ENCODE peak calls at places on chromosomes 4 and X, in seven cellular contexts. J is brain microvascular endothelial cell, L is lung, S is heart left ventricle, E is uterus, U is lower lobe of right lung, N is aorta. A is an unnamed sample.

GRCh38 chr4:182644326-182645050 is 272.7 kb downstream of the DCTD start:
- DNase-seq in J (peak; percentile 61), L (no peak), S (no peak), E (no peak), U (no peak), N (no peak), A (no peak)

GRCh38 chrX:58025979-58026378 is 115.7 kb upstream of the ZXDA start:
- DNase-seq in J (peak; percentile 14), L (no peak), S (no peak), E (no peak), U (no peak), N (no peak), A (no peak)

GRCh38 chr4:87985097-87985886 is 9.8 kb downstream of the SPP1 start:
- DNase-seq in J (peak; percentile 40), L (peak; percentile 43), S (peak; percentile 68), E (peak; percentile 40), U (peak; percentile 57), N (peak; percentile 71), A (peak; percentile 10)

GRCh38 chr4:127525585-127525984 is 107.2 kb upstream of the INTU start:
- DNase-seq in J (no peak), L (no peak), S (no peak), E (no peak), U (no peak), N (no peak), A (no peak)

GRCh38 chr4:127196656-127197352 is 436.0 kb upstream of the INTU start:
- DNase-seq in J (no peak), L (no peak), S (peak; percentile 40), E (no peak), U (no peak), N (no peak), A (no peak)

GRCh38 chr4:185167205-185167604 is 24.1 kb downstream of the SLC25A4 start:
- DNase-seq in J (peak; percentile 31), L (no peak), S (no peak), E (no peak), U (no peak), N (no peak), A (no peak)

GRCh38 chr4:76665721-76666120 is 230.7 kb downstream of the SHROOM3 start:
- DNase-seq in J (no peak), L (no peak), S (no peak), E (no peak), U (no peak), N (no peak), A (no peak)

GRCh38 chr4:94304365-94304971 is 38.2 kb downstream of the HPGDS start:
- DNase-seq in J (peak; percentile 47), L (no peak), S (no peak), E (no peak), U (no peak), N (no peak), A (no peak)

GRCh38 chrX:121479406-121479805 is 432.0 kb downstream of the GLUD2 start:
- DNase-seq in J (peak; percentile 0), L (no peak), S (no peak), E (no peak), U (no peak), N (no peak), A (no peak)

GRCh38 chr4:151785484-151786157 is 24.8 kb upstream of the GATB start:
- DNase-seq in J (no peak), L (no peak), S (no peak), E (no peak), U (no peak), N (no peak), A (no peak)
- H3K27ac ChIP-seq in J (no peak overlapping the region), L (no peak overlapping the region), S (no peak overlapping the region), E (no peak overlapping the region), U (no peak overlapping the region), N (no peak overlapping the region), A (no peak overlapping the region)

GRCh38 chr4:122827258-122827887 is 742 bp downstream of the FGF2 start:
- DNase-seq in J (peak; percentile 20), L (no peak), S (peak; percentile 47), E (peak; percentile 57), U (no peak), N (peak; percentile 65), A (no peak)
- H3K27ac ChIP-seq in J (peak overlapping the region; percentile 68), L (peak overlapping the region; percentile 72), S (peak overlapping the region; percentile 82), E (peak overlapping the region; percentile 98), U (peak overlapping the region; percentile 66), N (peak overlapping the region; percentile 95), A (peak overlapping the region; percentile 19)

DNA sequence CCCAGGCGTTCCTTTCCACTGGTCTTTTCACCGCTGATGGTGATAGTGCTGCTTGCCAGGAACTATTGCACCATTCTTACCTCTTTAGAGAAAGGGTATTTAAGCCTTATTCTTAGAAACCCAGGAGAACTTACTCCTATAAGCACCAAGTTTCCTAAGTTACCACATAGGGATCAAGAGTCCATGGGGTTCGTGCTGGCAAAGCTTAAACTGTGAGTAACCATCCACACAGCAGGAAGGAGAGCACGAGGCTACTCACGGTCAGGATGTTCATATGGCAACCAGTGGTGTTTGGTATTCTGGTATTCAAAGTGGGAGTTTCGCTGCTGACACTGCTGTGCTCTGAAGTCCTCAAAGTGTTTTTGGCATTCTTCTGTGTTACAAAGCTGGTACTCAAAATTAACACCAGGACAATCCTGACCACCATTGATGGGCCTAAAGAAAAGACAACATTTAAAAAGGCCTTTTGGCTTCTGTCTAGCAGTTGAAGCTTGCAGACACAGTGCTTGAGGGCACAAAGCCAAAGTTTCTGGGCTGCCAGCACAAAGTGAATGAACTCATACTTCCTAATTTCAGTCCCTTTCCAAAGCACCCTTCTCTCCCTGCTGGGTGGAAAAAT is 256.9 kb downstream of the ADAMTS3 start:
- DNase-seq in J (peak; percentile 96), L (peak; percentile 59), S (peak; percentile 78), E (peak; percentile 76), U (peak; percentile 44), N (peak; percentile 85), A (peak; percentile 67)
- H3K27ac ChIP-seq in J (peak overlapping the region; percentile 85), L (peak overlapping the region; percentile 39), S (peak overlapping the region; percentile 51), E (peak overlapping the region; percentile 62), U (peak overlapping the region; percentile 50), N (no peak overlapping the region), A (peak overlapping the region; percentile 81)

DNA sequence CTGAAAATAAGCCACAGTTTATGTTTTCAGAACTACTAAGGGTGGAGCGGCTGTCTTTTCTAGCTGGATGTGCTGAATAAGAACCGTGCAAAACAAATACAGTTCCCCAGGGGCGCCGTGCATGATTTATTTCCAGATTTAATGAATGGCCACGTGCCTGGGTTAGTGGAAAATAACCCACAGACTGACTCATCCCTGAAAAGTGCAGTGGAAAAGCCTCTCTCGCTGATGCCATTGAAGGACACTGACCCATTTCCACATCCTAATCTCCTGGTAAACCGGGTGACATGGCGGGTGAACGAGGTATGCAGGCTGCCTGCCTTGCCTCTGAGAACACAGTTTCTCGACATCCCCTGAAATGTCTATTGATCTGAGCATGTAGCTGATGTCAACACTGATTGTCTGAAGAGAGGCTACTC is 77.1 kb upstream of the SCOC start:
- DNase-seq in J (peak; percentile 69), L (peak; percentile 32), S (peak; percentile 46), E (peak; percentile 91), U (no peak), N (peak; percentile 50), A (no peak)
- H3K27ac ChIP-seq in J (no peak overlapping the region), L (no peak overlapping the region), S (no peak overlapping the region), E (peak overlapping the region; percentile 74), U (no peak overlapping the region), N (no peak overlapping the region), A (peak overlapping the region; percentile 19)

GRCh38 chr4:13922459-13922858 is 294.9 kb upstream of the BOD1L1 start:
- DNase-seq in J (no peak), L (no peak), S (no peak), E (no peak), U (no peak), N (no peak), A (no peak)

GRCh38 chr4:13920901-13921300 is 293.4 kb upstream of the BOD1L1 start:
- DNase-seq in J (peak; percentile 100), L (no peak), S (peak; percentile 66), E (peak; percentile 33), U (no peak), N (peak; percentile 47), A (peak; percentile 92)

GRCh38 chr4:13921805-13922204 is 294.3 kb upstream of the BOD1L1 start:
- DNase-seq in J (no peak), L (no peak), S (no peak), E (no peak), U (no peak), N (no peak), A (no peak)

GRCh38 chr4:13919021-13919441 is 291.5 kb upstream of the BOD1L1 start:
- DNase-seq in J (peak; percentile 90), L (no peak), S (no peak), E (peak; percentile 33), U (no peak), N (no peak), A (no peak)

DNA sequence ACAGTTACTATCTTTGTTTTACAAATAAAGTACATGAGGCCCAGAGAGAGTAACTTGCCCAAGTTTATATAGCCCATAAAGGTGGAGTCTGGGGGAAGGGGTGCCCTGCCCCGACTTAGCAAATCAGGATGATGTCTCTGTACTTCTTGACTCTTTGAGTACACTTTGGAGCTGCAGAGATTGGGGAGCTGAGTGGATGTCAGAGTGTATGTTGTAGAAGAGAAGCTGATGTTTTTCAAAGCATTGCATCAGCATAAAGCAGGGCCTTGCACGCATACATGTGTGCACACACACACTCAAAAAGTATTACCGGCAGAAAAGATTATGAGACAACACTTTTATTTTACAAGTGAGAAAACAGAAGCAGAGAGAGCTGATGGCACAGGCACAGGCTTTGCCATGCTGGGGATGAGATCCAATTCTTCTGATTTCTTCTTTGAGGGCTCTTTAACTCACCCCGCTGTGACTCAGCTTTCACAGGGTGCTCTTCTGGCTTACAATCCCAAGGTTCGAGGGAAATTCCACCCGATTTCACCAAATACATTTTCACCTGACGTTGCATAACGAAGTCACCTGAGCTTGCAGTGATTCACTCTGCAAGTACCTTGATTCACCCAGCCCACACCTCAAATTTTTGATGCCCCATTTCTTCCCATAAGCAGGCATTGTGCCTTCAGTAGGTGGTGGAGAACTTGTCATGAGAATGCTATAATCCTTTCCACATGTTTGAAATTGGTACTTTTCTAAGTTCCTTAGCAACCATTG is 292.8 kb upstream of the BOD1L1 start:
- DNase-seq in J (no peak), L (no peak), S (no peak), E (no peak), U (no peak), N (no peak), A (peak; percentile 78)
- H3K27ac ChIP-seq in J (peak overlapping the region; percentile 98), L (no peak overlapping the region), S (no peak overlapping the region), E (peak overlapping the region; percentile 65), U (no peak overlapping the region), N (no peak overlapping the region), A (peak overlapping the region; percentile 95)